ENCODE peak calls at places on chromosome 15, in six cellular contexts. G, R, P, X, B and Z are unnamed samples.

GRCh38 chr15:61051570-61052031 is 177.5 kb downstream of the RORA start:
- DNase-seq in G (peak; percentile 80), R (peak; percentile 75), P (peak; percentile 73), X (peak; percentile 58), B (peak; percentile 37), Z (no peak)

GRCh38 chr15:94080416-94080815 is 150.9 kb upstream of the MCTP2 start:
- DNase-seq in G (peak; percentile 87), R (no peak), P (no peak), X (no peak), B (peak; percentile 71), Z (peak; percentile 69)

GRCh38 chr15:35697549-35698299 is 151.8 kb upstream of the DPH6 start:
- DNase-seq in G (peak; percentile 59), R (peak; percentile 79), P (no peak), X (peak; percentile 26), B (peak; percentile 36), Z (no peak)

GRCh38 chr15:56984681-56985515 is 66.5 kb downstream of the TCF12 start:
- DNase-seq in G (peak; percentile 49), R (peak; percentile 30), P (no peak), X (no peak), B (no peak), Z (no peak)

GRCh38 chr15:65957451-65957850 is 88.2 kb downstream of the RAB11A start:
- DNase-seq in G (no peak), R (no peak), P (no peak), X (no peak), B (no peak), Z (no peak)

GRCh38 chr15:39934415-39935044 is 615 bp downstream of the EIF2AK4 start:
- DNase-seq in G (peak; percentile 48), R (peak; percentile 29), P (no peak), X (peak; percentile 15), B (no peak), Z (no peak)

GRCh38 chr15:62326460-62327011 is 161.5 kb upstream of the C2CD4B start:
- DNase-seq in G (no peak), R (no peak), P (no peak), X (no peak), B (no peak), Z (no peak)

GRCh38 chr15:48675436-48675835 is 29.9 kb upstream of the FBN1 start:
- DNase-seq in G (no peak), R (no peak), P (no peak), X (no peak), B (no peak), Z (no peak)

GRCh38 chr15:79680721-79681120 is 216.1 kb downstream of the MTHFS start:
- DNase-seq in G (peak; percentile 72), R (peak; percentile 83), P (no peak), X (no peak), B (no peak), Z (no peak)

GRCh38 chr15:62464705-62465104 is 299.6 kb upstream of the C2CD4B start:
- DNase-seq in G (peak; percentile 20), R (peak; percentile 35), P (no peak), X (no peak), B (no peak), Z (no peak)

GRCh38 chr15:78010112-78010511 is 67.4 kb downstream of the TBC1D2B start:
- DNase-seq in G (no peak), R (no peak), P (no peak), X (no peak), B (no peak), Z (no peak)

GRCh38 chr15:49558924-49559323 is 61.7 kb downstream of the FAM227B start:
- DNase-seq in G (no peak), R (peak; percentile 67), P (no peak), X (no peak), B (no peak), Z (no peak)

GRCh38 chr15:73305331-73306211 is 63.2 kb downstream of the HCN4 start:
- DNase-seq in G (peak; percentile 71), R (peak; percentile 82), P (peak; percentile 58), X (peak; percentile 84), B (peak; percentile 50), Z (peak; percentile 65)

GRCh38 chr15:26537653-26538052 is 235.2 kb downstream of the GABRB3 start:
- DNase-seq in G (no peak), R (no peak), P (no peak), X (no peak), B (no peak), Z (no peak)

GRCh38 chr15:66573719-66574641 is 8.2 kb upstream of the LCTL start:
- DNase-seq in G (peak; percentile 28), R (peak; percentile 64), P (no peak), X (no peak), B (no peak), Z (no peak)

GRCh38 chr15:34933432-34933975 is 36.0 kb downstream of the AQR start:
- DNase-seq in G (no peak), R (no peak), P (no peak), X (no peak), B (no peak), Z (no peak)

GRCh38 chr15:48992096-48992495 is 28.4 kb upstream of the SHC4 start:
- DNase-seq in G (no peak), R (no peak), P (no peak), X (no peak), B (no peak), Z (no peak)

GRCh38 chr15:99504823-99505551 is 60.8 kb upstream of the MEF2A start:
- DNase-seq in G (peak; percentile 44), R (peak; percentile 30), P (no peak), X (no peak), B (no peak), Z (no peak)

GRCh38 chr15:73683257-73683623 is 943 bp upstream of the CD276 start:
- DNase-seq in G (no peak), R (no peak), P (no peak), X (no peak), B (no peak), Z (no peak)

GRCh38 chr15:41286665-41287333 is 45.6 kb downstream of the OIP5 start:
- DNase-seq in G (no peak), R (peak; percentile 47), P (no peak), X (no peak), B (no peak), Z (no peak)

GRCh38 chr15:59448871-59449270 is 10.9 kb downstream of the FAM81A start:
- DNase-seq in G (no peak), R (no peak), P (no peak), X (no peak), B (no peak), Z (no peak)

GRCh38 chr15:59360896-59361295 is 11.8 kb downstream of the MYO1E start:
- DNase-seq in G (peak; percentile 39), R (no peak), P (no peak), X (no peak), B (no peak), Z (no peak)

GRCh38 chr15:90818251-90819210 is 49.9 kb upstream of the FURIN start:
- DNase-seq in G (no peak), R (no peak), P (peak; percentile 39), X (no peak), B (no peak), Z (peak; percentile 80)

GRCh38 chr15:77966540-77967290 is 110.8 kb downstream of the TBC1D2B start:
- DNase-seq in G (peak; percentile 47), R (peak; percentile 58), P (peak; percentile 58), X (peak; percentile 42), B (no peak), Z (peak; percentile 75)

GRCh38 chr15:37733628-37734027 is 200.8 kb upstream of the TMCO5A start:
- DNase-seq in G (peak; percentile 47), R (peak; percentile 1), P (no peak), X (no peak), B (no peak), Z (no peak)

GRCh38 chr15:65033659-65034269 is 4.3 kb upstream of the MTFMT start:
- DNase-seq in G (peak; percentile 49), R (peak; percentile 63), P (no peak), X (no peak), B (no peak), Z (no peak)

DNA sequence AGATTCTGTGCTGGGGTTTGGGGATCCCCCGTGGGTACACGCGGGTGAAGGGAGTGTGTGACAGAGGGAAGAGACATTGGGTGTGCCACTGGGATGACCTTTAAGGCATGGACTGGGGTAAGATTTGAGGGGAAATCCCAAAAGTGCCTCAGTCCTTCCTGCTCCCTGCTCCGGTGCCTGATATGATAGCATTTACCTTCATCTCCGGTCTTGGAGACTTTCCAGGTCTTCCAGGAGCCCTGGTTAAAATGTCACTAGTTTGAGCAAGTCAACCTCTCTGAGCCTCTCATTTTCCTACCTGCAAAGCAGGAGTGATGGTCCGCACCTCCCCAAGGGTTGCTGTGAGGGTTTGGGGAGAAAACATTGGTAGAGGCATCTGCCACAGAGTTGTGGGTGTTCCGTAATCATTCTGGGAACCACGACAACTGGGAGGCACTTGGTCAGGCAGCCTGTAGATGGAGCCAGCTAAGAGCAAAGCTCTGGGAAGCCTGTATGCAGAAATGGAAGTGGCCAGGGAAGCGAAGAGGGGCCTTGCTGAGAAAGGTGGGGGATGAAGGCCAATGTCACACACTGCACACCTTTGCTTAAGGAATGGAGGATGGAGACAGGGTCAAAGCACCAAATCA is 33.9 kb upstream of the KIF23 start:
- DNase-seq in G (no peak), R (peak; percentile 29), P (no peak), X (peak; percentile 32), B (no peak), Z (no peak)
- TF ChIP-seq CTCF in G (peak; percentile 39), R (peak; percentile 38), P (no peak), X (peak; percentile 50), B (no peak), Z (no peak)

GRCh38 chr15:69462493-69463181 is 10.0 kb downstream of the RPLP1 start:
- DNase-seq in G (peak; percentile 99), R (peak; percentile 99), P (peak; percentile 97), X (peak; percentile 97), B (peak; percentile 96), Z (peak; percentile 94)
- TF ChIP-seq CTCF in G (peak; percentile 88), R (peak; percentile 82), P (peak; percentile 87), X (peak; percentile 86), B (peak; percentile 91), Z (peak; percentile 93)

GRCh38 chr15:92226020-92226612 is 167.6 kb upstream of the ST8SIA2 start:
- DNase-seq in G (no peak), R (peak; percentile 14), P (peak; percentile 21), X (peak; percentile 34), B (no peak), Z (no peak)
- TF ChIP-seq CTCF in G (peak; percentile 10), R (peak; percentile 27), P (peak; percentile 73), X (peak; percentile 21), B (peak; percentile 54), Z (peak; percentile 50)

DNA sequence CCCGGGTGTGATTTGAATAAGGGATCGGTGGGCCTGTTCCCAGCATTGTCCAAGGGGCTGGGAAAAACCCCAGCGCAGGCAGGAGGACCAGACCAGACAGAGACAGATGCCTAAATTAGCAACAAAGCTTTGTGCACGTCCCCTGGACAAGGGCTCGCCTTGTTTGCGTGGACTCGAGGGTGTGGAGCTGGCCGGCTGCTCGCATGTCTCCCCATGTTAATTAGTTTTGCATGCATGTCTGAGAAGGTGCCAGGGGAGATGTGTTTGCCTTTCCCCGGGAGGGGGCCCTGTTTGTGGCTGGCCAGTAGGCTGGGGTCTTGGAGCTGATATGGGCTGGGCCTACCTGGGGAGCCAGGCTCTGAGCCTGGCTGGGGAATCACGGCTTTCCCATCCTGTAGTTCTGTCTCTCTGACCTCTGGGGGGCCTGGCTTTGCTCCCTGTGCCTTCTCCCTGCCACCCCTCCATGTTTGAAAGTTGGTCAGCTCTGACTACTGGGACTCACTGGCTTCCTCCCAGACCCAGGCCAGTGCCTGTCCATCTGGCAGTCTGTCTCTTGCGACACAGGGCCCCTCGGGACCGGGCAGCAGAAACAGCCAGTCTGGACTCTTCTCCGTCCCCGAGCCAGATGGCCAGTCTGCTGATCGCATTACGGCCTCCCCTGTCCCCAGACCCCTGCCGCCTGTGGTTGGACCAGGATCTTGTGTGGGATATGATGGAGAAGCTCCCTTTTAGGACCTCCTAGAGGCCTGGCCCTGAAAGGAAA is 55.4 kb upstream of the POLG start:
- DNase-seq in G (no peak), R (no peak), P (no peak), X (no peak), B (no peak), Z (peak; percentile 87)
- TF ChIP-seq CTCF in G (no peak), R (no peak), P (no peak), X (no peak), B (no peak), Z (no peak)

GRCh38 chr15:38864122-38864521 is 299.5 kb upstream of the RASGRP1 start:
- DNase-seq in G (no peak), R (no peak), P (no peak), X (no peak), B (no peak), Z (no peak)
- TF ChIP-seq CTCF in G (no peak), R (peak; percentile 17), P (no peak), X (no peak), B (no peak), Z (no peak)